ENCODE peak calls at places on chromosomes 6 and 20, in eight cellular contexts. H is stimulated activated naive CD4-positive, alpha-beta T cell; F is IMR-90; N is endothelial cell; W is HuH-7.5; I is effector CD4-positive, alpha-beta T cell; D is stimulated activated CD4-positive, alpha-beta T cell treated with anti-CD3 and anti-CD28 coated beads, Interleukin-1b, Interleukin-23, amount 100 ng/mL, for 1 hour; P is WTC11. K is an unnamed sample.

GRCh38 chr20:36205026-36205425 is 31.3 kb upstream of the AAR2 start:
- DNase-seq in H (no peak), F (no peak), N (no peak), W (no peak), I (no peak), D (no peak), P (no peak), K (no peak)

GRCh38 chr6:53159558-53159957 is 10.9 kb upstream of the GCM1 start:
- DNase-seq in H (no peak), F (peak), N (no peak), W (no peak), I (no peak), D (no peak), P (no peak), K (no peak)

GRCh38 chr6:118309337-118310093 is 238.6 kb upstream of the PLN start:
- DNase-seq in H (no peak), F (no peak), N (no peak), W (no peak), I (no peak), D (no peak), P (no peak), K (no peak)

GRCh38 chr6:52063584-52064400 is 23.6 kb downstream of the PKHD1 start:
- DNase-seq in H (peak), F (peak), N (peak), W (peak), I (peak), D (peak), P (peak), K (peak)

GRCh38 chr6:109526905-109527628 is 44.0 kb upstream of the ZBTB24 start:
- DNase-seq in H (peak), F (peak), N (peak), W (peak), I (peak), D (peak), P (peak), K (peak)

GRCh38 chr6:128069180-128069579 is 168.3 kb upstream of the THEMIS start:
- DNase-seq in H (no peak), F (peak), N (no peak), W (no peak), I (no peak), D (no peak), P (no peak), K (no peak)

GRCh38 chr20:38275815-38276550 is 15.4 kb upstream of the KIAA1755 start:
- DNase-seq in H (no peak), F (peak), N (no peak), W (no peak), I (no peak), D (no peak), P (no peak), K (no peak)

GRCh38 chr6:132830236-132830799 is 15.9 kb downstream of the RPS12 start:
- DNase-seq in H (no peak), F (peak), N (no peak), W (peak), I (no peak), D (no peak), P (no peak), K (no peak)

GRCh38 chr20:62832212-62832922 is 15.5 kb downstream of the COL9A3 start:
- DNase-seq in H (no peak), F (no peak), N (no peak), W (no peak), I (no peak), D (no peak), P (peak), K (no peak)

GRCh38 chr6:14861491-14861943 is 384.4 kb upstream of the JARID2 start:
- DNase-seq in H (no peak), F (no peak), N (no peak), W (no peak), I (no peak), D (no peak), P (peak), K (no peak)

GRCh38 chr6:89997456-89998445 is 103.5 kb downstream of the GJA10 start:
- DNase-seq in H (no peak), F (no peak), N (no peak), W (no peak), I (no peak), D (no peak), P (no peak), K (no peak)

GRCh38 chr20:7989379-7989778 is 30.2 kb downstream of the TMX4 start:
- DNase-seq in H (no peak), F (no peak), N (no peak), W (no peak), I (no peak), D (no peak), P (no peak), K (no peak)

GRCh38 chr6:145887969-145888368 is 73.4 kb upstream of the FBXO30 start:
- DNase-seq in H (no peak), F (peak), N (peak), W (no peak), I (no peak), D (no peak), P (no peak), K (no peak)

GRCh38 chr20:571754-572331 is 28.3 kb upstream of the CSNK2A1 start:
- DNase-seq in H (no peak), F (no peak), N (peak), W (no peak), I (no peak), D (no peak), P (peak), K (no peak)

GRCh38 chr6:154745243-154745642 is 12.0 kb downstream of the SCAF8 start:
- DNase-seq in H (no peak), F (no peak), N (no peak), W (no peak), I (no peak), D (no peak), P (no peak), K (no peak)

GRCh38 chr20:31849306-31849930 is 4.0 kb upstream of the FOXS1 start:
- DNase-seq in H (no peak), F (no peak), N (no peak), W (no peak), I (no peak), D (no peak), P (no peak), K (no peak)

GRCh38 chr6:159692303-159693127 is 526 bp downstream of the SOD2 start:
- DNase-seq in H (peak), F (peak), N (peak), W (peak), I (peak), D (peak), P (peak), K (peak)

GRCh38 chr20:25233016-25233772 is 14.7 kb upstream of the PYGB start:
- DNase-seq in H (no peak), F (peak), N (no peak), W (peak), I (no peak), D (no peak), P (no peak), K (no peak)

GRCh38 chr20:3927486-3928291 is 38.5 kb downstream of the PANK2 start:
- DNase-seq in H (no peak), F (peak), N (no peak), W (no peak), I (no peak), D (no peak), P (no peak), K (no peak)

GRCh38 chr6:49736017-49736508 is 8.1 kb downstream of the CRISP3 start:
- DNase-seq in H (no peak), F (no peak), N (no peak), W (no peak), I (no peak), D (no peak), P (no peak), K (no peak)

GRCh38 chr6:52724406-52725121 is 38.7 kb downstream of the GSTA2 start:
- DNase-seq in H (peak), F (peak), N (peak), W (peak), I (peak), D (peak), P (peak), K (peak)

GRCh38 chr6:16956371-16956770 is 145.5 kb upstream of the STMND1 start:
- DNase-seq in H (no peak), F (no peak), N (no peak), W (no peak), I (no peak), D (no peak), P (no peak), K (no peak)

GRCh38 chr20:3430376-3431069 is 23.1 kb upstream of the DNAAF9 start:
- DNase-seq in H (no peak), F (no peak), N (no peak), W (no peak), I (no peak), D (no peak), P (no peak), K (no peak)

GRCh38 chr6:163533443-163533842 is 118.9 kb downstream of the QKI start:
- DNase-seq in H (no peak), F (peak), N (no peak), W (peak), I (no peak), D (no peak), P (no peak), K (no peak)

GRCh38 chr20:44057698-44058675 is 129.0 kb downstream of the JPH2 start:
- DNase-seq in H (no peak), F (peak), N (no peak), W (no peak), I (no peak), D (no peak), P (no peak), K (no peak)

GRCh38 chr20:17849901-17850673 is 118.5 kb downstream of the SNX5 start:
- DNase-seq in H (no peak), F (peak), N (no peak), W (no peak), I (no peak), D (no peak), P (no peak), K (no peak)

GRCh38 chr20:48722737-48723191 is 105.0 kb downstream of the PREX1 start:
- DNase-seq in H (no peak), F (no peak), N (no peak), W (no peak), I (no peak), D (no peak), P (no peak), K (no peak)

GRCh38 chr20:12084482-12084881 is 166.8 kb downstream of the BTBD3 start:
- DNase-seq in H (no peak), F (no peak), N (no peak), W (no peak), I (no peak), D (no peak), P (no peak), K (no peak)

GRCh38 chr6:41122373-41122772 is 31.8 kb downstream of the TREML1 start:
- DNase-seq in H (no peak), F (peak), N (no peak), W (no peak), I (no peak), D (no peak), P (no peak), K (no peak)

GRCh38 chr20:22559711-22560305 is 24.6 kb downstream of the FOXA2 start:
- DNase-seq in H (no peak), F (no peak), N (no peak), W (no peak), I (no peak), D (no peak), P (no peak), K (no peak)

K was measured in T-helper 9 cell.